ENCODE peak calls at places on chromosomes 16 and 17, in seven cellular contexts. S is GM12878, J is HCT116, P is HepG2, W is SK-N-SH, V is K562, U is H1. K is an unnamed sample.

GRCh38 chr17:59725691-59726090 is 18.2 kb downstream of the VMP1 start:
- DNase-seq in S (no peak), J (no peak), P (peak; percentile 68), W (no peak), V (no peak), U (no peak), K (no peak)

GRCh38 chr16:2102471-2102870 is 33.2 kb downstream of the PKD1 start:
- DNase-seq in S (no peak), J (no peak), P (no peak), W (no peak), V (no peak), U (no peak), K (no peak)

GRCh38 chr17:48294193-48294909 is 135.7 kb downstream of the SKAP1 start:
- DNase-seq in S (no peak), J (no peak), P (no peak), W (no peak), V (no peak), U (no peak), K (no peak)

GRCh38 chr17:57739402-57740224 is 5.5 kb downstream of the CCDC182 start:
- DNase-seq in S (no peak), J (peak; percentile 61), P (peak; percentile 53), W (peak; percentile 76), V (peak; percentile 37), U (no peak), K (no peak)

GRCh38 chr16:85954927-85955539 is 56.1 kb downstream of the IRF8 start:
- DNase-seq in S (no peak), J (no peak), P (no peak), W (no peak), V (no peak), U (no peak), K (no peak)

GRCh38 chr17:30788918-30789317 is 35.6 kb downstream of the CRLF3 start:
- DNase-seq in S (no peak), J (no peak), P (no peak), W (no peak), V (no peak), U (no peak), K (no peak)

GRCh38 chr17:12680407-12680897 is 14.8 kb downstream of the MYOCD start:
- DNase-seq in S (no peak), J (no peak), P (no peak), W (no peak), V (no peak), U (no peak), K (peak; percentile 9)

GRCh38 chr17:7413346-7413985 is 5.8 kb downstream of the NLGN2 start:
- DNase-seq in S (no peak), J (no peak), P (no peak), W (no peak), V (no peak), U (no peak), K (no peak)

GRCh38 chr16:30585022-30585399 is 486 bp downstream of the ZNF785 start:
- DNase-seq in S (no peak), J (no peak), P (no peak), W (peak; percentile 64), V (no peak), U (peak; percentile 61), K (no peak)

GRCh38 chr16:2843526-2843925 is 13.4 kb downstream of the ZG16B start:
- DNase-seq in S (no peak), J (no peak), P (no peak), W (no peak), V (no peak), U (no peak), K (no peak)

DNA sequence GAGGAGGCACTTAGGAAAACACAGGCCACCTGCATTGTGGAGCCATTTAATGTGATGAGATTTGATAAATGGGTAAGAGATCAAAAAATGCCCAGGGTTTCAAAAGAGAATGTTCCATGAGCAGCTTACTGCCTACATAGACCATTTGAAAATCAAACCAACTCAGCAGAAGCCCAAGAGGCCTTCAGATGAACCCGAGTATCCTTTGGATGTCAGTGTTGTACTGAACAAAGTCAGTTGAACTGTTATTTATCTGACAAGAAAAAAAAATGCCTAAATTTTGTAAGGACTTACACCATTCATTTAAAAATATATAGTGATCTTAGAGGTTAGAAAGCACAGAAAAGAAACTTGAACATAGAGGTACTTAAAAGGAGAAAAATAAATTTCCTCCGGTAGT is 381.7 kb downstream of the ZFHX3 start:
- DNase-seq in S (no peak), J (no peak), P (no peak), W (no peak), V (no peak), U (no peak), K (no peak)
- TF ChIP-seq JUND in S (no peak), J (no peak), P (no peak), W (no peak), V (no peak), U (no peak), K (no peak)

GRCh38 chr17:75684924-75685323 is 17.8 kb downstream of the SAP30BP start:
- DNase-seq in S (no peak), J (no peak), P (no peak), W (no peak), V (no peak), U (no peak), K (no peak)

GRCh38 chr17:75691371-75692290 is 24.5 kb downstream of the SAP30BP start:
- DNase-seq in S (no peak), J (no peak), P (no peak), W (no peak), V (no peak), U (no peak), K (no peak)

GRCh38 chr17:75689441-75689873 is 22.3 kb downstream of the SAP30BP start:
- DNase-seq in S (peak; percentile 60), J (no peak), P (no peak), W (no peak), V (no peak), U (no peak), K (peak; percentile 56)

GRCh38 chr17:75685508-75685907 is 18.4 kb downstream of the SAP30BP start:
- DNase-seq in S (no peak), J (no peak), P (no peak), W (no peak), V (no peak), U (no peak), K (no peak)

GRCh38 chr17:75688209-75688771 is 21.2 kb downstream of the SAP30BP start:
- DNase-seq in S (no peak), J (no peak), P (no peak), W (no peak), V (no peak), U (no peak), K (no peak)
- TF ChIP-seq JUND in S (no peak), J (no peak), P (no peak), W (no peak), V (no peak), U (no peak), K (no peak)

GRCh38 chr16:68626557-68626956 is 18.6 kb upstream of the CDH3 start:
- DNase-seq in S (no peak), J (no peak), P (no peak), W (no peak), V (no peak), U (no peak), K (no peak)

GRCh38 chr16:68629315-68629900 is 15.7 kb upstream of the CDH3 start:
- DNase-seq in S (no peak), J (no peak), P (no peak), W (no peak), V (no peak), U (no peak), K (no peak)
- TF ChIP-seq JUND in S (no peak), J (no peak), P (no peak), W (no peak), V (no peak), U (no peak), K (no peak)

GRCh38 chr17:77385750-77386501 is 245.2 kb downstream of the SEC14L1 start:
- DNase-seq in S (no peak), J (no peak), P (no peak), W (peak; percentile 76), V (peak; percentile 67), U (no peak), K (no peak)
- TF ChIP-seq JUND in S (no peak), J (no peak), P (no peak), W (no peak), V (no peak), U (no peak), K (no peak)

GRCh38 chr16:7270823-7271222 is 61.8 kb upstream of the RBFOX1 start:
- DNase-seq in S (no peak), J (no peak), P (no peak), W (no peak), V (no peak), U (no peak), K (no peak)
- TF ChIP-seq JUND in S (no peak), J (no peak), P (no peak), W (no peak), V (no peak), U (no peak), K (no peak)

GRCh38 chr16:25114121-25114520 is 2.6 kb downstream of the LCMT1 start:
- DNase-seq in S (no peak), J (no peak), P (no peak), W (no peak), V (no peak), U (no peak), K (no peak)
- TF ChIP-seq JUND in S (no peak), J (no peak), P (no peak), W (no peak), V (no peak), U (no peak), K (no peak)

GRCh38 chr17:32021618-32021955 is 14.4 kb downstream of the LRRC37B start:
- DNase-seq in S (no peak), J (no peak), P (no peak), W (no peak), V (no peak), U (no peak), K (no peak)
- TF ChIP-seq JUND in S (no peak), J (no peak), P (no peak), W (no peak), V (no peak), U (no peak), K (no peak)

DNA sequence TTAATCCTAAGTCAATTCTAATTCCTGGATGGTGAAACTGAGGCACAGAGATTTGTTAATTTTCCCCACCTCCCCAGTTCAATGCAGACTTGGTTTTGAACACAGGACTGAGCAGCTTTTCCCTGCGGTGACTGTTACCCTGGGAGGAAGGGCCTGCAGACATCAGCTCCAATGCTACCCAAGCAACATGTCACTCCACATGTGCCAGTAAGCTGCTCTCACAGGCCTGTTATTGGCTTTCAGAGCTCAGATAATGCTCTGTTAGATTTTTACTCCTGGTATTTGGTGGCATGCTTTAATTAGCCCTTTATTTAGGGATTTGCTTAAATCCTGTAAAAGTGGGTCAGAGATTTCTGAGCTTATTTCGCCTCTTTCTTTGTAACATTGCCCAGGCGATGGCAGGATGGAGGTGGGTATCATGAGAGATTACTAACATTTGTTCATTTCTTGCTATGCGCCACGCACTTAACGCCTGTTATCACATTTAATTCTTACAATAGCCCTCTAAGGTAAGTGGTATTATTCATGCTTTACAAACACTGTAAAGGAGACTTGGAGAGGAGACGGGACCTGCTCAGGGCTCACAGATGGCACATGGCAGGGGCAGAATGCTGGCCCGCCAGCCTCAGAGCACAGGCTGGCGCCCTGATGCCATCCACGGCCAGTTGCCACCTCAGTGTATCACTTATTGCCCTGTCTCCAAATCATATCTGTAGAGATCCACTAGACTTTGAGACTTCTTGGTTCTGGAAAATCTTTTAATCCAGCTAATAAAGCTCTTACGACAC is 84.0 kb upstream of the CACNG5 start:
- DNase-seq in S (no peak), J (no peak), P (no peak), W (no peak), V (no peak), U (no peak), K (no peak)
- TF ChIP-seq JUND in S (no peak), J (no peak), P (no peak), W (no peak), V (no peak), U (no peak), K (no peak)

GRCh38 chr16:84058664-84059063 is 16.1 kb upstream of the SLC38A8 start:
- DNase-seq in S (no peak), J (no peak), P (no peak), W (no peak), V (no peak), U (no peak), K (no peak)
- TF ChIP-seq JUND in S (no peak), J (no peak), P (no peak), W (no peak), V (no peak), U (no peak), K (no peak)